ENCODE peak calls at places on chromosome 18, in seven cellular contexts. N is SK-N-SH; W is fibroblast of lung; L is upper lobe of right lung; Z is effector memory CD4-positive, alpha-beta T cell; Q is H1; I is Karpas-422. C is an unnamed sample.
A peak's percentile ranks its signal among the peaks of the same experiment; 100 is the strongest.

GRCh38 chr18:1495387-1495786 is 590.7 kb downstream of the ADCYAP1 start:
- DNase-seq in N (no peak), Q (no peak), Z (no peak), I (no peak), W (no peak), L (no peak), C (no peak)

GRCh38 chr18:63025251-63025710 is 294.3 kb downstream of the BCL2 start:
- DNase-seq in Z (no peak), L (no peak), N (peak; percentile 68), I (no peak), Q (no peak), W (no peak), C (no peak)

GRCh38 chr18:60508108-60508507 is 135.5 kb upstream of the MC4R start:
- DNase-seq in L (no peak), Q (no peak), Z (no peak), I (no peak), N (peak; percentile 10), W (no peak), C (no peak)

GRCh38 chr18:63155169-63155852 is 164.3 kb downstream of the BCL2 start:
- DNase-seq in L (peak; percentile 79), I (peak; percentile 97), W (no peak), N (peak; percentile 45), Z (peak; percentile 64), Q (peak; percentile 50), C (peak; percentile 93)

GRCh38 chr18:6561029-6561861 is 146.5 kb upstream of the L3MBTL4 start:
- DNase-seq in W (peak; percentile 97), L (peak; percentile 80), Q (no peak), Z (no peak), N (no peak), I (no peak), C (no peak)

GRCh38 chr18:11246466-11246865 is 97.1 kb upstream of the PIEZO2 start:
- DNase-seq in L (no peak), Z (no peak), I (no peak), Q (no peak), W (peak; percentile 33), N (no peak), C (no peak)

GRCh38 chr18:3528251-3528650 is 78.3 kb downstream of the TGIF1 start:
- DNase-seq in W (no peak), Q (no peak), L (no peak), Z (no peak), N (no peak), I (no peak), C (no peak)

GRCh38 chr18:6672909-6673308 is 56.6 kb upstream of the ARHGAP28 start:
- DNase-seq in W (no peak), N (peak; percentile 27), I (no peak), L (no peak), Q (no peak), Z (no peak), C (no peak)

GRCh38 chr18:47150029-47150823 is at the start of gene HDHD2:
- DNase-seq in I (peak; percentile 92), N (peak; percentile 93), Z (peak; percentile 47), L (peak; percentile 94), W (peak; percentile 78), Q (peak; percentile 21), C (peak; percentile 94)

GRCh38 chr18:74608681-74609080 is 11.0 kb downstream of the ZNF407 start:
- DNase-seq in L (no peak), W (no peak), Z (no peak), Q (no peak), I (no peak), N (no peak), C (no peak)

GRCh38 chr18:5057348-5058012 is 139.6 kb downstream of the AKAIN1 start:
- DNase-seq in Z (no peak), N (peak; percentile 51), I (peak; percentile 84), L (no peak), W (peak; percentile 43), Q (peak; percentile 46), C (no peak)

GRCh38 chr18:51039138-51040112 is 9.4 kb downstream of the SMAD4 start:
- DNase-seq in I (no peak), W (peak; percentile 22), Z (no peak), N (peak; percentile 14), L (no peak), Q (no peak), C (no peak)

GRCh38 chr18:51044928-51045587 is 15.0 kb downstream of the SMAD4 start:
- DNase-seq in Q (no peak), W (no peak), L (no peak), I (no peak), N (no peak), Z (no peak), C (no peak)

GRCh38 chr18:51038110-51038509 is 8.1 kb downstream of the SMAD4 start:
- DNase-seq in W (no peak), I (no peak), Q (no peak), L (no peak), Z (no peak), N (no peak), C (no peak)

GRCh38 chr18:51037230-51037629 is 7.2 kb downstream of the SMAD4 start:
- DNase-seq in L (no peak), N (no peak), Q (no peak), I (no peak), W (no peak), Z (no peak), C (no peak)

GRCh38 chr18:51041677-51042076 is 11.7 kb downstream of the SMAD4 start:
- DNase-seq in I (no peak), Q (no peak), L (no peak), N (no peak), Z (no peak), W (no peak), C (no peak)
- H3K4me1 ChIP-seq in I (peaks cover 8% of the 10 kb centered on the region), Q (peaks cover 34% of the 10 kb centered on the region), L (peaks cover 80% of the 10 kb centered on the region), N (peaks cover 16% of the 10 kb centered on the region), Z (peaks cover 5% of the 10 kb centered on the region), W (no peaks in the 10 kb centered on the region), C (peaks cover 27% of the 10 kb centered on the region)

GRCh38 chr18:34789768-34790344 is 79.8 kb downstream of the DTNA start:
- DNase-seq in W (no peak), I (no peak), Z (no peak), Q (no peak), L (no peak), N (no peak), C (no peak)
- H3K4me3 ChIP-seq in W (no peak overlapping the region), I (no peak overlapping the region), Z (no peak overlapping the region), Q (no peak overlapping the region), L (no peak overlapping the region), N (no peak overlapping the region), C (no peak overlapping the region)

GRCh38 chr18:52499018-52499417 is 159.0 kb downstream of the DCC start:
- DNase-seq in L (no peak), Q (no peak), W (no peak), I (no peak), Z (no peak), N (no peak), C (no peak)
- H3K4me1 ChIP-seq in L (no peaks in the 10 kb centered on the region), Q (no peaks in the 10 kb centered on the region), W (no peaks in the 10 kb centered on the region), I (no peaks in the 10 kb centered on the region), Z (no peaks in the 10 kb centered on the region), N (no peaks in the 10 kb centered on the region), C (no peaks in the 10 kb centered on the region)

DNA sequence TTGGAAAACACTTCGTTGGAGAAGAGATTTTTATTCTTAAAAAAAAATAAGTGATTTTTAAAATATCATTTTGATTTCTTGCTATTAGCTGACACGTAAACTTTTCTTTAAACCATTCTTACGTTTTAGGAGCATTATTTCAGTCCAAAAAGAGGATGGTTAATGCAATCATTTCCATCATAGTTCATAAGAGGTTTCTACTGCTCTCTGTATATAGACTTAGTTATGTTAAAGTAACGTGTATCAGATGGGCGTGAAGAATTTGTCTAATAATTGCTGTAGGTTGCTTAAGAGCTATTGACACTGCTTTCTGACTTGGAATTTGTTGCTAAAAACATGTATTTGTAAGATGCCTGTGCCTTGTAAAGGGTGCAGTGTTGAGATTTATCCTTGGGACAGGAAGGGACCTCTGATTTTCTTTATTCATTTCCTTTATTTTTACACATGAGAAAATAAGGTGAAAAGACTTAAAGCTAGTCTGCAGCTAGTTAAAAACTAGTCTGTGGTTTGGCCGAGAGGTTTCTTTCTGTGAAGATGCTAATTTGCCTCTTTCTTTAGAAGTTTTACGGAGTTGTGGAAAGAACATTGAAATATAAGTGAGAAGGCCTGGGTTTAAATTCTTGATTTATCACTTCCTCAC is 2.9 kb downstream of the ANKRD12 start:
- DNase-seq in Z (no peak), I (peak; percentile 38), Q (no peak), N (no peak), L (no peak), W (no peak), C (no peak)
- H3K4me3 ChIP-seq in Z (peak overlapping the region; percentile 81), I (peak overlapping the region; percentile 73), Q (no peak overlapping the region), N (no peak overlapping the region), L (peak overlapping the region; percentile 76), W (peak overlapping the region; percentile 91), C (peak overlapping the region; percentile 22)

GRCh38 chr18:25080988-25081387 is 271.0 kb downstream of the ZNF521 start:
- DNase-seq in Z (no peak), L (no peak), Q (no peak), N (no peak), I (no peak), W (no peak), C (no peak)

GRCh38 chr18:25077933-25078707 is 273.8 kb downstream of the ZNF521 start:
- DNase-seq in W (no peak), Q (no peak), Z (no peak), L (no peak), I (no peak), N (no peak), C (no peak)

GRCh38 chr18:25074925-25075693 is 276.9 kb downstream of the ZNF521 start:
- DNase-seq in Q (no peak), Z (no peak), L (no peak), W (no peak), I (no peak), N (no peak), C (no peak)

GRCh38 chr18:25075793-25076192 is 276.2 kb downstream of the ZNF521 start:
- DNase-seq in I (no peak), Z (no peak), L (no peak), W (peak; percentile 39), N (no peak), Q (no peak), C (no peak)

DNA sequence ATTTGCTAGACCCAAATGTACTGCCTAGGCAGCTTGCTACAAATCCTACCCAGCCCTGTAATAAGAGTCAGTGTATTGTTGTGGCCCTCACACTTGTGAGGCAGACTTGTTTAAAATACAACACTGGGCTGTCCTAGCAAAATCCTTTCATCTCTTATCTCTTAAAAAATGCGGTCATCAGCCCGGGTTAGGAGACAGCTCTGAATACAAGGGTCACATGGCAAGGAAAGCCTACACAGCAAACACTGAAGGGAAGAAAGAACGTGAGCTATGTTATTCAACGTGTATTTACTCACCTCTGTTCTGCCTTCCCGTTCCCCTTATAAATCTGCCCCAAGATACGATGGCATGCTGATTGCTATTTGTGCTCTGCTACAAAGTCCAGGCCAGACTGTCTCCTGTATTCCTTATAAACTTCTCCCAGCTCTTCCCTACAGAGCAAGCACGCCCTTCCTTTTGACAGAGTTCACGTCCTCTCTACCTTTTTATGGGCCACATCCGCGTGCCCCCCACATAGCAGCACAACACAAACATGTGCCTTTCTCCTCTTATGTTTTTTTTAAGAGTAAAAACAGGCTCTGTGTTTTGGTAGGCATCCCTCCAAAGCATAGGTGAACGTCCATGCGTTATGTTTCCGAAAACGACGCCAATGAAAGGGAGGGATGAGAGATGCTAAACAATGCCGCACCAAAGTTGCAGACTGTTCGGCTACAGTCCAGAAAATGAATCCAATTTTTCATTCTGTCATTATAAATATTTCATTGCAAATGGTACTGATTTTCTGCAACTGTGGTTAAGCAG is 274.8 kb downstream of the ZNF521 start:
- DNase-seq in I (no peak), N (no peak), Q (no peak), W (no peak), Z (no peak), L (no peak), C (no peak)
- H3K4me1 ChIP-seq in I (no peaks in the 10 kb centered on the region), N (no peaks in the 10 kb centered on the region), Q (peaks cover 12% of the 10 kb centered on the region), W (peaks cover 5% of the 10 kb centered on the region), Z (no peaks in the 10 kb centered on the region), L (peaks cover 21% of the 10 kb centered on the region), C (peaks cover 3% of the 10 kb centered on the region)